ENCODE peak calls at places on chromosome 19, in six cellular contexts. W is DMS153; Q is stimulated activated naive CD8-positive, alpha-beta T cell treated with anti-CD3 and anti-CD28 coated beads, Interleukin-15, Interleukin-2, amounts not matched to agents 100 U/mL and 50 U/mL, for 24 hours; C is activated CD8-positive, alpha-beta T cell treated with anti-CD3 and anti-CD28 coated beads for 36 hours; F is GM06990; I is sigmoid colon. J is an unnamed sample.

GRCh38 chr19:6185093-6185824 is 49.8 kb downstream of the ACSBG2 start:
- DNase-seq in W (no peak), Q (no peak), C (no peak), F (no peak), I (no peak), J (peak)

GRCh38 chr19:55907746-55908145 is 24.4 kb downstream of the NLRP13 start:
- DNase-seq in W (no peak), Q (no peak), C (no peak), F (no peak), I (no peak), J (peak)

GRCh38 chr19:32418155-32418554 is 12.6 kb downstream of the DPY19L3 start:
- DNase-seq in W (no peak), Q (no peak), C (no peak), F (no peak), I (no peak), J (no peak)

GRCh38 chr19:19110410-19111137 is 27.7 kb downstream of the TMEM161A start:
- DNase-seq in W (no peak), Q (peak), C (peak), F (peak), I (no peak), J (no peak)

GRCh38 chr19:17339088-17339741 is 1.9 kb downstream of the GTPBP3 start:
- DNase-seq in W (no peak), Q (peak), C (peak), F (no peak), I (no peak), J (no peak)

GRCh38 chr19:15443838-15444237 is 5.9 kb downstream of the WIZ start:
- DNase-seq in W (no peak), Q (no peak), C (no peak), F (no peak), I (no peak), J (no peak)

GRCh38 chr19:49889687-49890348 is 6.9 kb downstream of the IL4I1 start:
- DNase-seq in W (peak), Q (peak), C (peak), F (no peak), I (no peak), J (peak)

GRCh38 chr19:7199613-7200533 is 94.3 kb downstream of the INSR start:
- DNase-seq in W (no peak), Q (no peak), C (no peak), F (no peak), I (no peak), J (no peak)

GRCh38 chr19:19425170-19425875 is 19.8 kb downstream of the GATAD2A start:
- DNase-seq in W (no peak), Q (no peak), C (no peak), F (no peak), I (no peak), J (no peak)

GRCh38 chr19:49213791-49214190 is 56.2 kb downstream of the TRPM4 start:
- DNase-seq in W (no peak), Q (peak), C (no peak), F (no peak), I (no peak), J (no peak)

GRCh38 chr19:16315825-16316505 is 8.7 kb upstream of the KLF2 start:
- DNase-seq in W (no peak), Q (no peak), C (no peak), F (no peak), I (peak), J (no peak)

GRCh38 chr19:15243236-15243957 is 11.1 kb upstream of the EPHX3 start:
- DNase-seq in W (no peak), Q (no peak), C (no peak), F (no peak), I (no peak), J (no peak)

GRCh38 chr19:9953802-9954542 is 17.7 kb upstream of the OLFM2 start:
- DNase-seq in W (no peak), Q (no peak), C (no peak), F (no peak), I (no peak), J (no peak)

GRCh38 chr19:30371157-30371845 is 883 bp upstream of the ZNF536 start:
- DNase-seq in W (no peak), Q (no peak), C (no peak), F (no peak), I (no peak), J (no peak)

GRCh38 chr19:38658462-38659306 is 11.2 kb downstream of the ACTN4 start:
- DNase-seq in W (peak), Q (no peak), C (no peak), F (no peak), I (peak), J (no peak)

GRCh38 chr19:54462713-54463530 is 656 bp downstream of the LENG9 start:
- DNase-seq in W (no peak), Q (peak), C (peak), F (peak), I (peak), J (peak)

GRCh38 chr19:34274827-34275625 is 20.7 kb downstream of the GARRE1 start:
- DNase-seq in W (no peak), Q (no peak), C (no peak), F (no peak), I (no peak), J (no peak)

GRCh38 chr19:33734913-33735312 is 61.8 kb upstream of the KCTD15 start:
- DNase-seq in W (no peak), Q (no peak), C (no peak), F (no peak), I (no peak), J (no peak)

GRCh38 chr19:14472202-14472961 is 2.8 kb downstream of the PTGER1 start:
- DNase-seq in W (peak), Q (peak), C (peak), F (peak), I (no peak), J (no peak)

GRCh38 chr19:32674153-32674958 is 624 bp downstream of the ANKRD27 start:
- DNase-seq in W (no peak), Q (no peak), C (peak), F (no peak), I (no peak), J (no peak)

GRCh38 chr19:56942749-56943148 is 102.2 kb upstream of the PEG3 start:
- DNase-seq in W (no peak), Q (no peak), C (no peak), F (peak), I (peak), J (peak)

GRCh38 chr19:12521996-12522395 is 29.3 kb downstream of the ZNF564 start:
- DNase-seq in W (no peak), Q (no peak), C (peak), F (no peak), I (no peak), J (no peak)

GRCh38 chr19:4829001-4829712 is 2.4 kb downstream of the TICAM1 start:
- DNase-seq in W (peak), Q (no peak), C (no peak), F (peak), I (no peak), J (no peak)

GRCh38 chr19:33176670-33177416 is 17.3 kb upstream of the LRP3 start:
- DNase-seq in W (peak), Q (peak), C (peak), F (peak), I (peak), J (peak)

GRCh38 chr19:49475995-49476880 is 2.2 kb downstream of the FLT3LG start:
- DNase-seq in W (no peak), Q (peak), C (peak), F (no peak), I (peak), J (no peak)

GRCh38 chr19:5282926-5283325 is 57.7 kb downstream of the PTPRS start:
- DNase-seq in W (no peak), Q (no peak), C (no peak), F (no peak), I (peak), J (no peak)

GRCh38 chr19:46221981-46222610 is 7.4 kb upstream of the IGFL1 start:
- DNase-seq in W (no peak), Q (no peak), C (no peak), F (no peak), I (peak), J (no peak)

J was measured in mesenteric fat pad.